ENCODE peak calls at places on chromosome 2, in seven cellular contexts. S is GM12865; T is CD8-positive, alpha-beta T cell; P is IMR-90; A is lung; D is astrocyte of the cerebellum; I is fibroblast of the aortic adventitia. Q is an unnamed sample.

GRCh38 chr2:110115291-110116032 is at the start of gene MALL:
- DNase-seq in S (no peak), T (no peak), P (no peak), A (peak), D (no peak), I (peak), Q (peak)

GRCh38 chr2:216827073-216827725 is 32.7 kb downstream of the TNP1 start:
- DNase-seq in S (no peak), T (no peak), P (peak), A (no peak), D (no peak), I (no peak), Q (no peak)

GRCh38 chr2:221389909-221390308 is 182.2 kb downstream of the EPHA4 start:
- DNase-seq in S (no peak), T (no peak), P (no peak), A (no peak), D (no peak), I (no peak), Q (no peak)

GRCh38 chr2:29165362-29166236 is 50.4 kb downstream of the CLIP4 start:
- DNase-seq in S (no peak), T (no peak), P (peak), A (no peak), D (no peak), I (peak), Q (no peak)

GRCh38 chr2:237604960-237605359 is 14.4 kb upstream of the RAB17 start:
- DNase-seq in S (no peak), T (no peak), P (peak), A (no peak), D (no peak), I (peak), Q (no peak)

GRCh38 chr2:38165698-38166097 is 89.7 kb upstream of the CYP1B1 start:
- DNase-seq in S (no peak), T (no peak), P (no peak), A (no peak), D (no peak), I (no peak), Q (no peak)

GRCh38 chr2:43269074-43269572 is 42.7 kb upstream of the ZFP36L2 start:
- DNase-seq in S (no peak), T (no peak), P (peak), A (peak), D (peak), I (peak), Q (no peak)

GRCh38 chr2:86398911-86399474 is 42.2 kb upstream of the KDM3A start:
- DNase-seq in S (no peak), T (no peak), P (no peak), A (no peak), D (no peak), I (no peak), Q (no peak)

GRCh38 chr2:239049421-239050251 is 201.8 kb downstream of the TWIST2 start:
- DNase-seq in S (no peak), T (no peak), P (peak), A (no peak), D (no peak), I (peak), Q (no peak)

GRCh38 chr2:109129356-109129920 is 433 bp downstream of the SH3RF3 start:
- DNase-seq in S (peak), T (peak), P (no peak), A (no peak), D (no peak), I (peak), Q (no peak)

GRCh38 chr2:222959358-222959757 is 92.6 kb upstream of the KCNE4 start:
- DNase-seq in S (no peak), T (no peak), P (peak), A (no peak), D (peak), I (peak), Q (no peak)

GRCh38 chr2:70560040-70560439 is 6.4 kb upstream of the TGFA start:
- DNase-seq in S (no peak), T (no peak), P (no peak), A (no peak), D (no peak), I (no peak), Q (no peak)

GRCh38 chr2:108534577-108535379 is 508 bp downstream of the LIMS1 start:
- DNase-seq in S (peak), T (peak), P (no peak), A (peak), D (no peak), I (peak), Q (peak)

GRCh38 chr2:176136375-176137248 is 7.1 kb downstream of the HOXD8 start:
- DNase-seq in S (no peak), T (no peak), P (no peak), A (no peak), D (no peak), I (no peak), Q (no peak)

GRCh38 chr2:120666433-120666832 is 69.2 kb upstream of the GLI2 start:
- DNase-seq in S (no peak), T (no peak), P (no peak), A (no peak), D (no peak), I (no peak), Q (no peak)

GRCh38 chr2:37523861-37524362 is 147.5 kb downstream of the CDC42EP3 start:
- DNase-seq in S (no peak), T (no peak), P (peak), A (peak), D (peak), I (peak), Q (no peak)

GRCh38 chr2:41966920-41967319 is 80.9 kb upstream of the PKDCC start:
- DNase-seq in S (no peak), T (no peak), P (no peak), A (no peak), D (no peak), I (no peak), Q (no peak)

GRCh38 chr2:68125821-68126220 is 31.9 kb upstream of the PNO1 start:
- DNase-seq in S (no peak), T (no peak), P (no peak), A (no peak), D (no peak), I (no peak), Q (no peak)

GRCh38 chr2:38590053-38590452 is 12.7 kb downstream of the HNRNPLL start:
- DNase-seq in S (no peak), T (no peak), P (no peak), A (no peak), D (no peak), I (no peak), Q (no peak)

GRCh38 chr2:221477697-221478096 is 94.4 kb downstream of the EPHA4 start:
- DNase-seq in S (no peak), T (no peak), P (no peak), A (no peak), D (no peak), I (peak), Q (no peak)

GRCh38 chr2:162403884-162404283 is 60.0 kb downstream of the GCA start:
- DNase-seq in S (no peak), T (no peak), P (peak), A (no peak), D (peak), I (peak), Q (no peak)

GRCh38 chr2:36420569-36421164 is 65.1 kb downstream of the CRIM1 start:
- DNase-seq in S (no peak), T (no peak), P (no peak), A (no peak), D (no peak), I (no peak), Q (no peak)

GRCh38 chr2:64329848-64330247 is 124.1 kb upstream of the LGALSL start:
- DNase-seq in S (no peak), T (no peak), P (peak), A (no peak), D (no peak), I (peak), Q (no peak)

GRCh38 chr2:33123216-33123615 is 176.5 kb downstream of the LTBP1 start:
- DNase-seq in S (no peak), T (no peak), P (peak), A (no peak), D (peak), I (peak), Q (no peak)

GRCh38 chr2:169105433-169105832 is 36.1 kb downstream of the DHRS9 start:
- DNase-seq in S (no peak), T (no peak), P (no peak), A (no peak), D (no peak), I (no peak), Q (no peak)

GRCh38 chr2:191878576-191879298 is 31.8 kb upstream of the CAVIN2 start:
- DNase-seq in S (no peak), T (no peak), P (peak), A (no peak), D (peak), I (peak), Q (no peak)

GRCh38 chr2:118123561-118124232 is 35.4 kb downstream of the INSIG2 start:
- DNase-seq in S (no peak), T (no peak), P (peak), A (peak), D (peak), I (peak), Q (no peak)

GRCh38 chr2:156445311-156446218 is 9.4 kb downstream of the GPD2 start:
- DNase-seq in S (no peak), T (no peak), P (peak), A (no peak), D (peak), I (peak), Q (no peak)

GRCh38 chr2:12064153-12064552 is 317.7 kb downstream of the LPIN1 start:
- DNase-seq in S (no peak), T (no peak), P (no peak), A (no peak), D (no peak), I (no peak), Q (no peak)

GRCh38 chr2:232386490-232386739 is 7.9 kb downstream of the ALPP start:
- DNase-seq in S (no peak), T (no peak), P (no peak), A (no peak), D (no peak), I (no peak), Q (no peak)

GRCh38 chr2:131040661-131041401 is 52.4 kb downstream of the FAM168B start:
- DNase-seq in S (no peak), T (no peak), P (no peak), A (no peak), D (no peak), I (no peak), Q (no peak)

GRCh38 chr2:164847966-164848365 is 6.3 kb upstream of the COBLL1 start:
- DNase-seq in S (no peak), T (no peak), P (no peak), A (no peak), D (no peak), I (no peak), Q (no peak)

GRCh38 chr2:51511002-51511401 is 479.1 kb upstream of the NRXN1 start:
- DNase-seq in S (peak), T (no peak), P (no peak), A (no peak), D (no peak), I (no peak), Q (no peak)

GRCh38 chr2:38090928-38091327 is 15.0 kb upstream of the CYP1B1 start:
- DNase-seq in S (no peak), T (no peak), P (no peak), A (no peak), D (no peak), I (no peak), Q (no peak)

GRCh38 chr2:30072250-30072842 is 74.5 kb upstream of the YPEL5 start:
- DNase-seq in S (peak), T (peak), P (peak), A (peak), D (peak), I (peak), Q (peak)

GRCh38 chr2:65576861-65577601 is 144.6 kb upstream of the SPRED2 start:
- DNase-seq in S (no peak), T (no peak), P (peak), A (no peak), D (peak), I (peak), Q (no peak)

DNA sequence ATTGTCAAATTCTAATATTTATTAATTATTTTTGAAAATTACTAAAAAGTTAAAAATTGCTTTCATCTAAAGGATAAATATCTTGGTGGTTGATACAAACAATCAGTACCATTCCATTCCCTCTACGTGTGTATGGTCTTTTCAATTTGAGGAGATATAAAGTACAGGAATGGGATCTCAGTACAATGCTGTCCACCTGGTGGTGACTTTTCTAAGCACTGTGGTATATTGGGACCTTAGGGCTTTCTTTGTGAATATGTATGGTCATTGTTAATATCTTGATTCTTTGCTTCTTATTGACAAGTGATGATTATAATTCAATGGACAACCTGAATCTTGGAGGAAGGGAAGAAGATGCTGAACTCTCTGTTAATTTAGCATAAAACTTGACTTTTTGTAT is 83.1 kb downstream of the NBEAL1 start:
- DNase-seq in S (no peak), T (no peak), P (peak), A (no peak), D (no peak), I (peak), Q (no peak)
- TF ChIP-seq CTCF in S (no peak), T (peak), P (peak), A (no peak), D (peak), I (peak), Q (peak)

DNA sequence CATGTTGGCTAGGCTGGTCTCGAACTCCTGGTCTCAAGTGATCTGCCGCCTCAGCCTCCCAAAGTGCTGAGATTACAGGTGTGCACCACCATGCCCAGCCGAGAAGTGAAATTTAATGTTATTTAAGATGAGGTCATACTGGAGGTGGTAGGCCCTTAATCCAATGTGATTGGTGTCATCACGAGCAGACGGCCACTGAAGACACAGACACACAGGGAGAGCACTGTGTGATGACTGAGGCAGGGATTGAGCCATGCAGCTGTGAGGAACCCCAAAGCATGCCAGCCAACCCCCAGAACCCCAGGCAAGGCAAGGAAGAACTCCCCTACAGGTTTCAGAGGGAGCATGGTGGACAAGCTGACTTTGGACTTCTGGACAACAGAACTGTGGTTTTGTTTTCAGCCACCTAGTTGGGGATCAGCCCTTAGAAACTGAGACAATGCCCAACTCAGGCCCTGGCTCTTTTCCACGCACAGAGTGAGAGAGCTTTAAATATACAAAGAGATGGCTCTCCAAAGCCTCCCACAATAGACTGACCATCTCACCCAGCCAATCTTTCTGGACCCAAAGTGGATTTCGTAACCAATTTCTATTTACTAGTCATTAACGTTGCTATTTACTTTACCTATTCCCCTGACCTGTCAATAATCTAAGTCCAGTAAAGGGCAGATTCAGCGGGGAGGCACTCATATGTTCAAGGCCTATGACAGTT is 34.2 kb downstream of the TBC1D8 start:
- DNase-seq in S (no peak), T (no peak), P (no peak), A (no peak), D (no peak), I (no peak), Q (no peak)
- TF ChIP-seq CTCF in S (no peak), T (no peak), P (no peak), A (no peak), D (no peak), I (no peak), Q (no peak)

GRCh38 chr2:122300758-122301157 is 545.3 kb downstream of the TSN start:
- DNase-seq in S (peak), T (no peak), P (peak), A (no peak), D (no peak), I (no peak), Q (no peak)
- TF ChIP-seq CTCF in S (peak), T (no peak), P (no peak), A (no peak), D (no peak), I (no peak), Q (no peak)

GRCh38 chr2:45699032-45699658 is 47.7 kb downstream of the PRKCE start:
- DNase-seq in S (peak), T (no peak), P (peak), A (no peak), D (no peak), I (peak), Q (no peak)

GRCh38 chr2:45697190-45697589 is 45.7 kb downstream of the PRKCE start:
- DNase-seq in S (no peak), T (no peak), P (no peak), A (no peak), D (no peak), I (no peak), Q (no peak)

GRCh38 chr2:45696708-45697107 is 45.2 kb downstream of the PRKCE start:
- DNase-seq in S (no peak), T (no peak), P (no peak), A (no peak), D (no peak), I (no peak), Q (no peak)

GRCh38 chr2:45698538-45698937 is 47.1 kb downstream of the PRKCE start:
- DNase-seq in S (no peak), T (no peak), P (no peak), A (no peak), D (no peak), I (no peak), Q (no peak)

GRCh38 chr2:45700407-45701013 is 49.0 kb downstream of the PRKCE start:
- DNase-seq in S (peak), T (no peak), P (no peak), A (no peak), D (no peak), I (no peak), Q (no peak)
- TF ChIP-seq CTCF in S (no peak), T (no peak), P (no peak), A (no peak), D (no peak), I (no peak), Q (no peak)